ENCODE peak calls at places on chromosomes 6 and 20, in seven cellular contexts. One of them, this sample, is unnamed.
A peak's percentile ranks its signal among the peaks of the same experiment; 100 is the strongest.

GRCh38 chr6:11727995-11728961 is 50.3 kb downstream of the ADTRP start:
- DNase-seq in activated CD4-positive, alpha-beta T cell treated with anti-CD3 and anti-CD28 coated beads for 36 hours: peak; percentile 50
- DNase-seq in ELR: no peak
- DNase-seq in stimulated activated naive CD4-positive, alpha-beta T cell treated with Interleukin-2 at 50 U/mL for 16 hours: no peak
- DNase-seq in stimulated activated naive CD8-positive, alpha-beta T cell treated with anti-CD3 and anti-CD28 coated beads, Interleukin-15, Interleukin-2, amounts not matched to agents 100 U/mL and 50 U/mL, for 24 hours: peak; percentile 37
- DNase-seq in heart left ventricle: no peak
- DNase-seq in psoas muscle: no peak
- DNase-seq in this sample: no peak

GRCh38 chr6:43547202-43547601 is 28.6 kb downstream of the XPO5 start:
- DNase-seq in ELR: no peak
- DNase-seq in stimulated activated naive CD4-positive, alpha-beta T cell treated with Interleukin-2 at 50 U/mL for 16 hours: no peak
- DNase-seq in psoas muscle: no peak
- DNase-seq in activated CD4-positive, alpha-beta T cell treated with anti-CD3 and anti-CD28 coated beads for 36 hours: no peak
- DNase-seq in stimulated activated naive CD8-positive, alpha-beta T cell treated with anti-CD3 and anti-CD28 coated beads, Interleukin-15, Interleukin-2, amounts not matched to agents 100 U/mL and 50 U/mL, for 24 hours: no peak
- DNase-seq in heart left ventricle: no peak
- DNase-seq in this sample: no peak

GRCh38 chr6:28008053-28008452 is 51.0 kb downstream of the OR2B6 start:
- DNase-seq in psoas muscle: no peak
- DNase-seq in activated CD4-positive, alpha-beta T cell treated with anti-CD3 and anti-CD28 coated beads for 36 hours: no peak
- DNase-seq in stimulated activated naive CD4-positive, alpha-beta T cell treated with Interleukin-2 at 50 U/mL for 16 hours: no peak
- DNase-seq in ELR: no peak
- DNase-seq in heart left ventricle: no peak
- DNase-seq in stimulated activated naive CD8-positive, alpha-beta T cell treated with anti-CD3 and anti-CD28 coated beads, Interleukin-15, Interleukin-2, amounts not matched to agents 100 U/mL and 50 U/mL, for 24 hours: no peak
- DNase-seq in this sample: no peak

GRCh38 chr6:78578430-78578829 is 288.9 kb upstream of the IRAK1BP1 start:
- DNase-seq in stimulated activated naive CD8-positive, alpha-beta T cell treated with anti-CD3 and anti-CD28 coated beads, Interleukin-15, Interleukin-2, amounts not matched to agents 100 U/mL and 50 U/mL, for 24 hours: no peak
- DNase-seq in heart left ventricle: no peak
- DNase-seq in stimulated activated naive CD4-positive, alpha-beta T cell treated with Interleukin-2 at 50 U/mL for 16 hours: no peak
- DNase-seq in psoas muscle: no peak
- DNase-seq in ELR: no peak
- DNase-seq in activated CD4-positive, alpha-beta T cell treated with anti-CD3 and anti-CD28 coated beads for 36 hours: no peak
- DNase-seq in this sample: no peak

GRCh38 chr20:62984666-62985065 is 22.1 kb downstream of the BHLHE23 start:
- DNase-seq in activated CD4-positive, alpha-beta T cell treated with anti-CD3 and anti-CD28 coated beads for 36 hours: no peak
- DNase-seq in ELR: no peak
- DNase-seq in stimulated activated naive CD8-positive, alpha-beta T cell treated with anti-CD3 and anti-CD28 coated beads, Interleukin-15, Interleukin-2, amounts not matched to agents 100 U/mL and 50 U/mL, for 24 hours: no peak
- DNase-seq in heart left ventricle: no peak
- DNase-seq in stimulated activated naive CD4-positive, alpha-beta T cell treated with Interleukin-2 at 50 U/mL for 16 hours: no peak
- DNase-seq in psoas muscle: no peak
- DNase-seq in this sample: no peak

GRCh38 chr20:33401922-33402369 is 627 bp upstream of the CDK5RAP1 start:
- DNase-seq in heart left ventricle: no peak
- DNase-seq in ELR: peak; percentile 35
- DNase-seq in psoas muscle: no peak
- DNase-seq in activated CD4-positive, alpha-beta T cell treated with anti-CD3 and anti-CD28 coated beads for 36 hours: peak; percentile 28
- DNase-seq in stimulated activated naive CD4-positive, alpha-beta T cell treated with Interleukin-2 at 50 U/mL for 16 hours: no peak
- DNase-seq in stimulated activated naive CD8-positive, alpha-beta T cell treated with anti-CD3 and anti-CD28 coated beads, Interleukin-15, Interleukin-2, amounts not matched to agents 100 U/mL and 50 U/mL, for 24 hours: no peak
- DNase-seq in this sample: no peak

GRCh38 chr6:22078802-22079545 is 217.9 kb downstream of the PRL start:
- DNase-seq in psoas muscle: no peak
- DNase-seq in ELR: no peak
- DNase-seq in stimulated activated naive CD8-positive, alpha-beta T cell treated with anti-CD3 and anti-CD28 coated beads, Interleukin-15, Interleukin-2, amounts not matched to agents 100 U/mL and 50 U/mL, for 24 hours: no peak
- DNase-seq in activated CD4-positive, alpha-beta T cell treated with anti-CD3 and anti-CD28 coated beads for 36 hours: no peak
- DNase-seq in stimulated activated naive CD4-positive, alpha-beta T cell treated with Interleukin-2 at 50 U/mL for 16 hours: no peak
- DNase-seq in heart left ventricle: no peak
- DNase-seq in this sample: no peak

GRCh38 chr6:131023834-131024504 is 39.1 kb downstream of the EPB41L2 start:
- DNase-seq in stimulated activated naive CD8-positive, alpha-beta T cell treated with anti-CD3 and anti-CD28 coated beads, Interleukin-15, Interleukin-2, amounts not matched to agents 100 U/mL and 50 U/mL, for 24 hours: no peak
- DNase-seq in stimulated activated naive CD4-positive, alpha-beta T cell treated with Interleukin-2 at 50 U/mL for 16 hours: no peak
- DNase-seq in heart left ventricle: no peak
- DNase-seq in activated CD4-positive, alpha-beta T cell treated with anti-CD3 and anti-CD28 coated beads for 36 hours: no peak
- DNase-seq in psoas muscle: no peak
- DNase-seq in ELR: peak; percentile 83
- DNase-seq in this sample: no peak

GRCh38 chr6:158026054-158026900 is 44.6 kb downstream of the SYNJ2 start:
- DNase-seq in heart left ventricle: peak; percentile 90
- DNase-seq in stimulated activated naive CD8-positive, alpha-beta T cell treated with anti-CD3 and anti-CD28 coated beads, Interleukin-15, Interleukin-2, amounts not matched to agents 100 U/mL and 50 U/mL, for 24 hours: peak; percentile 82
- DNase-seq in activated CD4-positive, alpha-beta T cell treated with anti-CD3 and anti-CD28 coated beads for 36 hours: peak; percentile 89
- DNase-seq in stimulated activated naive CD4-positive, alpha-beta T cell treated with Interleukin-2 at 50 U/mL for 16 hours: peak; percentile 87
- DNase-seq in psoas muscle: peak; percentile 88
- DNase-seq in ELR: peak; percentile 97
- DNase-seq in this sample: peak; percentile 88